ENCODE peak calls at places on chromosome 2, in seven cellular contexts. G is suprapubic skin, N is IMR-90, P is K562, Y is adrenal gland, J is right lobe of liver, H is Peyer's patch. B is an unnamed sample. For H3K36me3, the result is how much of the 10 kb centered on the place peaks cover.

GRCh38 chr2:67846341-67847070 is 216.3 kb downstream of the C1D start:
- DNase-seq in J (peak), G (peak), H (peak), P (peak), N (peak), Y (peak), B (peak)

GRCh38 chr2:189477756-189478155 is 36.5 kb downstream of the WDR75 start:
- DNase-seq in H (no peak), Y (no peak), N (no peak), P (no peak), J (no peak), G (no peak), B (no peak)

GRCh38 chr2:73172963-73173362 is 29.4 kb upstream of the NOTO start:
- DNase-seq in Y (no peak), N (peak), P (no peak), J (no peak), G (no peak), H (no peak), B (no peak)

GRCh38 chr2:8475349-8476045 is 206.4 kb upstream of the ID2 start:
- DNase-seq in Y (no peak), G (no peak), H (peak), N (no peak), J (no peak), P (no peak), B (no peak)

GRCh38 chr2:173347305-173348168 is 7.1 kb upstream of the CDCA7 start:
- DNase-seq in G (no peak), H (no peak), N (no peak), Y (no peak), J (no peak), P (no peak), B (no peak)

GRCh38 chr2:122191331-122191730 is 435.9 kb downstream of the TSN start:
- DNase-seq in H (no peak), P (peak), N (no peak), G (no peak), J (no peak), Y (peak), B (no peak)

GRCh38 chr2:120771556-120772208 is 36.0 kb downstream of the GLI2 start:
- DNase-seq in H (no peak), G (peak), Y (peak), P (no peak), J (peak), N (peak), B (no peak)

GRCh38 chr2:20377738-20378137 is 27.1 kb upstream of the PUM2 start:
- DNase-seq in N (no peak), Y (no peak), G (no peak), P (no peak), J (no peak), H (no peak), B (no peak)

GRCh38 chr2:237774811-237775553 is 23.6 kb upstream of the RBM44 start:
- DNase-seq in N (peak), G (peak), J (peak), H (peak), Y (peak), P (peak), B (peak)

GRCh38 chr2:112627060-112628040 is 18.4 kb upstream of the SLC20A1 start:
- DNase-seq in Y (peak), J (no peak), N (peak), G (peak), H (no peak), P (no peak), B (no peak)

GRCh38 chr2:183242937-183243336 is 118.7 kb downstream of the NUP35 start:
- DNase-seq in J (no peak), G (no peak), H (no peak), Y (no peak), N (peak), P (no peak), B (no peak)

GRCh38 chr2:696463-696862 is 19.3 kb upstream of the TMEM18 start:
- DNase-seq in Y (no peak), P (no peak), J (no peak), N (no peak), G (no peak), H (peak), B (peak)

GRCh38 chr2:223969856-223970255 is 12.6 kb downstream of the MRPL44 start:
- DNase-seq in J (no peak), N (peak), Y (no peak), P (no peak), G (no peak), H (no peak), B (no peak)

GRCh38 chr2:164737612-164738081 is 104.0 kb downstream of the COBLL1 start:
- DNase-seq in Y (peak), G (peak), P (peak), N (peak), H (peak), J (peak), B (no peak)

GRCh38 chr2:112493858-112494648 is 12.1 kb downstream of the TTL start:
- DNase-seq in H (peak), N (peak), Y (peak), J (no peak), P (peak), G (no peak), B (peak)

GRCh38 chr2:63772061-63772460 is 69.6 kb upstream of the UGP2 start:
- DNase-seq in G (no peak), Y (no peak), P (no peak), J (no peak), H (no peak), N (no peak), B (no peak)

GRCh38 chr2:38621018-38621417 is 18.3 kb upstream of the HNRNPLL start:
- DNase-seq in G (no peak), H (no peak), P (no peak), J (no peak), Y (no peak), N (no peak), B (no peak)

GRCh38 chr2:181698230-181698629 is 17.9 kb upstream of the NEUROD1 start:
- DNase-seq in Y (no peak), J (no peak), N (no peak), H (no peak), G (no peak), P (no peak), B (no peak)

GRCh38 chr2:144325086-144325485 is 194.8 kb downstream of the ZEB2 start:
- DNase-seq in G (no peak), N (no peak), H (peak), P (no peak), J (no peak), Y (no peak), B (no peak)

GRCh38 chr2:134936691-134937090 is 18.1 kb downstream of the CCNT2 start:
- DNase-seq in H (no peak), J (no peak), P (no peak), Y (no peak), G (no peak), N (no peak), B (no peak)

GRCh38 chr2:210072493-210072892 is 70.1 kb downstream of the RPE start:
- DNase-seq in G (no peak), J (no peak), N (no peak), H (no peak), Y (no peak), P (no peak), B (no peak)

GRCh38 chr2:240626531-240627300 is 1.4 kb downstream of the GPR35 start:
- DNase-seq in P (no peak), G (peak), J (peak), H (peak), N (no peak), Y (no peak), B (no peak)

GRCh38 chr2:25431604-25432003 is 89.9 kb upstream of the DNMT3A start:
- DNase-seq in J (no peak), P (no peak), N (no peak), G (no peak), Y (no peak), H (no peak), B (no peak)

GRCh38 chr2:221610249-221610648 is 38.1 kb upstream of the EPHA4 start:
- DNase-seq in J (no peak), N (no peak), P (no peak), Y (no peak), G (no peak), H (no peak), B (no peak)

GRCh38 chr2:23697676-23698075 is 229.2 kb downstream of the ATAD2B start:
- DNase-seq in J (no peak), G (no peak), N (peak), H (peak), P (no peak), Y (no peak), B (no peak)

GRCh38 chr2:189143930-189144329 is 35.6 kb downstream of the COL5A2 start:
- DNase-seq in H (no peak), Y (no peak), N (peak), J (no peak), P (no peak), G (no peak), B (no peak)

GRCh38 chr2:105504459-105504858 is 105.6 kb upstream of the FHL2 start:
- DNase-seq in N (no peak), G (no peak), P (no peak), Y (no peak), H (no peak), J (no peak), B (no peak)

GRCh38 chr2:134194519-134194918 is 59.4 kb upstream of the MGAT5 start:
- DNase-seq in G (no peak), Y (no peak), P (no peak), H (no peak), N (no peak), J (no peak), B (no peak)

GRCh38 chr2:33859191-33859590 is 260.1 kb upstream of the FAM98A start:
- DNase-seq in H (no peak), N (no peak), Y (no peak), G (no peak), J (no peak), P (no peak), B (no peak)

GRCh38 chr2:64663402-64663801 is 9.7 kb upstream of the SERTAD2 start:
- DNase-seq in N (no peak), G (no peak), H (no peak), J (no peak), Y (no peak), P (no peak), B (no peak)

GRCh38 chr2:164439885-164440284 is 181.4 kb downstream of the GRB14 start:
- DNase-seq in J (no peak), N (no peak), H (no peak), G (no peak), Y (no peak), P (no peak), B (no peak)

GRCh38 chr2:160033732-160034392 is 28.6 kb downstream of the PLA2R1 start:
- DNase-seq in G (no peak), H (no peak), N (peak), J (no peak), Y (no peak), P (no peak), B (no peak)

GRCh38 chr2:138267161-138267901 is 234.2 kb upstream of the SPOPL start:
- DNase-seq in P (no peak), J (no peak), G (no peak), Y (no peak), H (no peak), N (peak), B (no peak)

GRCh38 chr2:105324732-105325131 is 4.8 kb downstream of the TGFBRAP1 start:
- DNase-seq in J (no peak), N (peak), H (no peak), P (no peak), Y (no peak), G (no peak), B (no peak)

GRCh38 chr2:106137944-106138903 is 55.9 kb downstream of the UXS1 start:
- DNase-seq in G (no peak), H (no peak), P (no peak), Y (no peak), J (no peak), N (peak), B (no peak)

GRCh38 chr2:156874707-156875106 is 382.8 kb upstream of the GALNT5 start:
- DNase-seq in N (no peak), P (no peak), J (no peak), H (no peak), Y (no peak), G (no peak), B (no peak)
- H3K36me3 ChIP-seq in N (under half), P (under half), J (under half), H (under half), Y (under half), G (under half), B (under half)

GRCh38 chr2:96208144-96209010 is at the start of gene STARD7:
- DNase-seq in J (peak), P (peak), H (peak), G (peak), N (peak), Y (peak), B (peak)
- TF ChIP-seq POLR2A in J (peak), P (peak), H (peak), G (peak), N (peak), Y (peak), B (peak)

GRCh38 chr2:10338242-10339188 is 35.8 kb downstream of the HPCAL1 start:
- DNase-seq in Y (no peak), N (no peak), H (no peak), P (no peak), J (peak), G (no peak), B (no peak)

GRCh38 chr2:10339647-10340592 is 37.2 kb downstream of the HPCAL1 start:
- DNase-seq in J (peak), N (no peak), H (no peak), Y (no peak), G (no peak), P (peak), B (no peak)

GRCh38 chr2:10336283-10336682 is 33.6 kb downstream of the HPCAL1 start:
- DNase-seq in P (no peak), N (no peak), H (no peak), J (no peak), G (no peak), Y (no peak), B (no peak)

GRCh38 chr2:10335046-10335840 is 32.5 kb downstream of the HPCAL1 start:
- DNase-seq in H (no peak), Y (no peak), P (no peak), J (no peak), N (no peak), G (no peak), B (no peak)

DNA sequence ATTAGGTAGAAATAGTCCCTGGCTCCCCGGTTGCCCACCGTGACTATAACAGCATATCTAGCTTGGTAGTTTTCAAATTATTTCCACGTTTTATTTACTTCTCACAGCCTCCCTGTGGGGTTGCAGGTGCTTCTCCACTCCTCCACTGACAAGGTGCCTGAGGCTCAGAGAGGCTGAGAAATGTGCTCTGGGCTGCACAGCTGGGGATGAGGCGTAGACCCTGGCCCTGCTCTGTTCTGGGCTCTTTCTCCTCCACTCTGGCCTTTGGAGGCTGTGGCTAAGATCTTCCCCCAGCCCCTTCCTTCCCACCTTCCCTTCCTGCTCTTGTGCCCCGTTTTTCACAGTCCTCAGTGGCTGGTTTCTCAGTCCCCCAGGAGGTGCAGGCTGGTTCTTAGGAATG is 34.7 kb downstream of the HPCAL1 start:
- DNase-seq in Y (no peak), N (no peak), G (no peak), H (no peak), J (no peak), P (no peak), B (no peak)
- H3K36me3 ChIP-seq in Y (under half), N (under half), G (under half), H (under half), J (under half), P (under half), B (under half)

DNA sequence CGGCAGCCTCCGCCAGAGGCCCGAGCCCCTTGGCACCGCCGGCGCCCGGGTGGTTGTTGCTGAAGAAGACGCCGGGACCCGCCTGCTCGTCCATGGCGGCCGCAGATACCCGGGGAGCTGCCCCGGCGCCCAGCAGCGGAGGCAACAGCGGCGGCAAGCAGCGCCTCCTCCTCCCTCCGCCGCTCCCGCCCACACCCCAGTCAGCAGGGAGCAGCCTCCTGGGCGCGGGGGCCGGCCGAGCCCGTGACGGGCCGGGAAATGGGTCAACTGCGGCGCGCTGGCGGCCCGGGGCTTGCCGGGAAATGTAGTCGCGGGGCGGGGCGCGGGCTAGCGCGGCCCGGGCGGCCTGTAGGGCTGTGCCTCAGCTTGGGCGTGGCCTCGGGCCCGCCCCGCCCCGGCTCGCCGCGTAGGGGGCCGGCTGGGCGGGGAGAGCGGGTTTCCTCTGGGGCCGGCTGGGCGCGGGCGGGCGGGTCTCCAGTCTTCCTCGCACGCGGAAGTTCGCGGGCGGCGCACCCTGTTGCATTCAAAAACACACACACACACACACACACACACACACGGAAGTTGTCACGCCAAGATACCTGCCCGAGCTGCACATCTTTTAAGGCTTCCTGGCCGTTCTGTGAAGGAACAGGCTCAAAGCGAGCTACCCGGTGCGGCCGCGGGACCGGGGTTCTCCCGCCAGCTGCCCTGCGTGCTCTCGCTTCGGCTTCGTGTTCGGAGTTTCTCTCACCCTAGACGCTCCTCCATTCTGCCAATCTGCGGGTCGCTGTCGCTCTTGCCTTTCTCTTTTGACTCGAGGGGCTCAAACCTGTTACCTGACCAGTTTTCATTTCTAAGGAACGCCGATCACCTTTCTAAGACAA is at the start of gene STRN:
- DNase-seq in J (peak), N (peak), P (peak), H (peak), G (peak), Y (peak), B (peak)
- TF ChIP-seq POLR2A in J (peak), N (peak), P (peak), H (peak), G (peak), Y (peak), B (peak)

GRCh38 chr2:84700006-84700405 is 180.9 kb downstream of the TRABD2A start:
- DNase-seq in J (no peak), G (no peak), P (no peak), Y (no peak), N (peak), H (no peak), B (peak)
- H3K36me3 ChIP-seq in J (under half), G (under half), P (under half), Y (under half), N (under half), H (under half), B (under half)

GRCh38 chr2:27370026-27370815 is at the start of the genes EIF2B4 and SNX17:
- DNase-seq in H (peak), P (peak), Y (peak), J (peak), N (peak), G (peak), B (peak)
- TF ChIP-seq POLR2A in H (peak), P (peak), Y (peak), J (peak), N (peak), G (peak), B (peak)

GRCh38 chr2:3587021-3587420 is 7.9 kb upstream of the COLEC11 start:
- DNase-seq in N (no peak), Y (no peak), G (no peak), H (no peak), J (no peak), P (no peak), B (no peak)

GRCh38 chr2:3584076-3584475 is 9.0 kb downstream of the RPS7 start:
- DNase-seq in N (no peak), G (no peak), Y (no peak), J (no peak), H (no peak), P (peak), B (no peak)

GRCh38 chr2:3586220-3586619 is 8.7 kb upstream of the COLEC11 start:
- DNase-seq in Y (no peak), N (no peak), P (no peak), G (no peak), H (no peak), J (no peak), B (no peak)

GRCh38 chr2:3585239-3586109 is 9.4 kb upstream of the COLEC11 start:
- DNase-seq in N (peak), G (no peak), P (peak), J (peak), H (peak), Y (peak), B (no peak)

GRCh38 chr2:3584608-3585007 is 9.5 kb downstream of the RPS7 start:
- DNase-seq in Y (no peak), G (no peak), J (no peak), H (no peak), P (no peak), N (no peak), B (no peak)
- H3K36me3 ChIP-seq in Y (under half), G (under half), J (under half), H (under half), P (under half), N (under half), B (under half)

GRCh38 chr2:218217366-218218309 is 649 bp downstream of the ARPC2 start:
- DNase-seq in J (peak), H (peak), G (peak), N (peak), Y (peak), P (no peak), B (no peak)
- TF ChIP-seq POLR2A in J (no peak), H (peak), G (no peak), N (no peak), Y (no peak), P (no peak), B (no peak)

GRCh38 chr2:219634951-219635751 is 7.7 kb downstream of the SLC4A3 start:
- DNase-seq in G (no peak), H (peak), N (no peak), P (no peak), J (no peak), Y (no peak), B (no peak)
- H3K36me3 ChIP-seq in G (under half), H (under half), N (under half), P (under half), J (under half), Y (under half), B (under half)